ENCODE peak calls at places on chromosomes 4 and X, in five cellular contexts. One of them, this sample, is unnamed.

GRCh38 chrX:48998391-48998790 is 3.7 kb downstream of the GRIPAP1 start:
- DNase-seq in GM12864: no peak
- DNase-seq in activated CD4-positive, alpha-beta T cell treated with anti-CD3 and anti-CD28 coated beads for 4 hours: no peak
- DNase-seq in ACHN: no peak
- DNase-seq in fibroblast of lung: no peak
- DNase-seq in this sample: no peak

GRCh38 chr4:10106421-10107039 is 10.1 kb downstream of the WDR1 start:
- DNase-seq in GM12864: no peak
- DNase-seq in activated CD4-positive, alpha-beta T cell treated with anti-CD3 and anti-CD28 coated beads for 4 hours: peak
- DNase-seq in ACHN: peak
- DNase-seq in fibroblast of lung: peak
- DNase-seq in this sample: peak

GRCh38 chr4:152308925-152309324 is 227.0 kb downstream of the FBXW7 start:
- DNase-seq in GM12864: no peak
- DNase-seq in activated CD4-positive, alpha-beta T cell treated with anti-CD3 and anti-CD28 coated beads for 4 hours: no peak
- DNase-seq in ACHN: no peak
- DNase-seq in fibroblast of lung: no peak
- DNase-seq in this sample: no peak

GRCh38 chrX:70806081-70806480 is 102.4 kb downstream of the TEX11 start:
- DNase-seq in GM12864: no peak
- DNase-seq in activated CD4-positive, alpha-beta T cell treated with anti-CD3 and anti-CD28 coated beads for 4 hours: no peak
- DNase-seq in ACHN: no peak
- DNase-seq in fibroblast of lung: no peak
- DNase-seq in this sample: no peak

GRCh38 chr4:55069248-55069647 is 56.1 kb downstream of the KDR start:
- DNase-seq in GM12864: no peak
- DNase-seq in activated CD4-positive, alpha-beta T cell treated with anti-CD3 and anti-CD28 coated beads for 4 hours: no peak
- DNase-seq in ACHN: no peak
- DNase-seq in fibroblast of lung: no peak
- DNase-seq in this sample: no peak

GRCh38 chr4:152735302-152735917 is 44.1 kb downstream of the TIGD4 start:
- DNase-seq in GM12864: peak
- DNase-seq in activated CD4-positive, alpha-beta T cell treated with anti-CD3 and anti-CD28 coated beads for 4 hours: no peak
- DNase-seq in ACHN: peak
- DNase-seq in fibroblast of lung: peak
- DNase-seq in this sample: no peak

GRCh38 chr4:72971572-72971971 is 97.9 kb downstream of the COX18 start:
- DNase-seq in GM12864: no peak
- DNase-seq in activated CD4-positive, alpha-beta T cell treated with anti-CD3 and anti-CD28 coated beads for 4 hours: no peak
- DNase-seq in ACHN: peak
- DNase-seq in fibroblast of lung: peak
- DNase-seq in this sample: no peak

GRCh38 chr4:77193511-77194236 is 36.7 kb downstream of the CCNG2 start:
- DNase-seq in GM12864: peak
- DNase-seq in activated CD4-positive, alpha-beta T cell treated with anti-CD3 and anti-CD28 coated beads for 4 hours: peak
- DNase-seq in ACHN: no peak
- DNase-seq in fibroblast of lung: no peak
- DNase-seq in this sample: peak

GRCh38 chr4:162101337-162101736 is 62.5 kb downstream of the FSTL5 start:
- DNase-seq in GM12864: no peak
- DNase-seq in activated CD4-positive, alpha-beta T cell treated with anti-CD3 and anti-CD28 coated beads for 4 hours: no peak
- DNase-seq in ACHN: no peak
- DNase-seq in fibroblast of lung: no peak
- DNase-seq in this sample: no peak

GRCh38 chr4:27210874-27211428 is 350.3 kb downstream of the STIM2 start:
- DNase-seq in GM12864: no peak
- DNase-seq in activated CD4-positive, alpha-beta T cell treated with anti-CD3 and anti-CD28 coated beads for 4 hours: no peak
- DNase-seq in ACHN: no peak
- DNase-seq in fibroblast of lung: no peak
- DNase-seq in this sample: no peak

GRCh38 chr4:7427326-7428260 is 7.1 kb downstream of the PSAPL1 start:
- DNase-seq in GM12864: no peak
- DNase-seq in activated CD4-positive, alpha-beta T cell treated with anti-CD3 and anti-CD28 coated beads for 4 hours: no peak
- DNase-seq in ACHN: no peak
- DNase-seq in fibroblast of lung: no peak
- DNase-seq in this sample: no peak

GRCh38 chr4:60531790-60532189 is 668.3 kb upstream of the ADGRL3 start:
- DNase-seq in GM12864: no peak
- DNase-seq in activated CD4-positive, alpha-beta T cell treated with anti-CD3 and anti-CD28 coated beads for 4 hours: no peak
- DNase-seq in ACHN: no peak
- DNase-seq in fibroblast of lung: no peak
- DNase-seq in this sample: no peak

This sample was measured in central memory CD8-positive, alpha-beta T cell.